ENCODE peak calls at places on chromosomes 6 and 20, in nine cellular contexts. R is foreskin fibroblast; J is heart left ventricle; N is endothelial cell; E is CD4-positive, alpha-beta T cell; Z is type B pancreatic cell; K is AG09309; M is neural progenitor cell; T is mammary epithelial cell. X is an unnamed sample.

GRCh38 chr6:37851997-37852524 is 32.5 kb downstream of the ZFAND3 start:
- DNase-seq in R (no peak), J (no peak), N (no peak), E (no peak), Z (no peak), K (no peak), M (no peak), T (peak), X (no peak)

GRCh38 chr6:156795825-156796224 is 18.6 kb downstream of the ARID1B start:
- DNase-seq in R (no peak), J (peak), N (no peak), E (no peak), Z (no peak), K (no peak), M (no peak), T (peak), X (no peak)

GRCh38 chr6:52361945-52362442 is at the start of gene PAQR8:
- DNase-seq in R (peak), J (peak), N (peak), E (peak), Z (peak), K (no peak), M (peak), T (peak), X (peak)

GRCh38 chr6:105177521-105177920 is 2.3 kb downstream of the POPDC3 start:
- DNase-seq in R (no peak), J (no peak), N (no peak), E (no peak), Z (no peak), K (no peak), M (no peak), T (no peak), X (no peak)

GRCh38 chr20:44070139-44070900 is 116.7 kb downstream of the JPH2 start:
- DNase-seq in R (no peak), J (no peak), N (no peak), E (peak), Z (no peak), K (no peak), M (no peak), T (no peak), X (peak)

GRCh38 chr6:161498359-161498758 is 224.5 kb upstream of the AGPAT4 start:
- DNase-seq in R (peak), J (no peak), N (peak), E (no peak), Z (no peak), K (no peak), M (peak), T (peak), X (no peak)

GRCh38 chr6:107490568-107491058 is 696 bp downstream of the SOBP start:
- DNase-seq in R (no peak), J (peak), N (peak), E (no peak), Z (no peak), K (no peak), M (no peak), T (no peak), X (no peak)

GRCh38 chr6:26240157-26240980 is 124.6 kb upstream of the BTN3A2 start:
- DNase-seq in R (peak), J (peak), N (peak), E (peak), Z (no peak), K (no peak), M (peak), T (peak), X (no peak)

GRCh38 chr6:156848533-156848932 is 71.4 kb downstream of the ARID1B start:
- DNase-seq in R (no peak), J (peak), N (no peak), E (no peak), Z (no peak), K (no peak), M (peak), T (no peak), X (no peak)

GRCh38 chr20:60559462-60559861 is 601.2 kb downstream of the CDH26 start:
- DNase-seq in R (no peak), J (no peak), N (no peak), E (no peak), Z (no peak), K (no peak), M (peak), T (no peak), X (no peak)

GRCh38 chr6:53718597-53719460 is 53.3 kb upstream of the KLHL31 start:
- DNase-seq in R (peak), J (no peak), N (peak), E (no peak), Z (no peak), K (peak), M (peak), T (peak), X (no peak)

GRCh38 chr20:33896509-33896908 is 85.4 kb downstream of the CHMP4B start:
- DNase-seq in R (peak), J (no peak), N (no peak), E (no peak), Z (no peak), K (no peak), M (no peak), T (no peak), X (no peak)

GRCh38 chr6:35318200-35318844 is 20.7 kb downstream of the DEF6 start:
- DNase-seq in R (peak), J (peak), N (peak), E (no peak), Z (peak), K (no peak), M (peak), T (no peak), X (peak)

GRCh38 chr6:11008821-11009220 is 35.3 kb downstream of the ELOVL2 start:
- DNase-seq in R (no peak), J (no peak), N (no peak), E (no peak), Z (no peak), K (peak), M (no peak), T (no peak), X (no peak)

GRCh38 chr6:157514659-157515496 is 133.9 kb downstream of the ZDHHC14 start:
- DNase-seq in R (peak), J (no peak), N (no peak), E (no peak), Z (no peak), K (peak), M (no peak), T (peak), X (peak)

GRCh38 chr20:59787186-59787890 is 146.1 kb downstream of the SYCP2 start:
- DNase-seq in R (no peak), J (no peak), N (no peak), E (no peak), Z (peak), K (no peak), M (no peak), T (no peak), X (peak)

GRCh38 chr6:30881392-30881986 is 2.8 kb upstream of the DDR1 start:
- DNase-seq in R (no peak), J (no peak), N (no peak), E (no peak), Z (no peak), K (no peak), M (peak), T (no peak), X (no peak)

GRCh38 chr20:8646716-8647115 is 422.2 kb upstream of the PLCB4 start:
- DNase-seq in R (peak), J (no peak), N (no peak), E (no peak), Z (no peak), K (peak), M (no peak), T (peak), X (no peak)

GRCh38 chr6:160421854-160422253 is 73.7 kb downstream of the SLC22A3 start:
- DNase-seq in R (no peak), J (peak), N (no peak), E (no peak), Z (no peak), K (no peak), M (no peak), T (no peak), X (no peak)

GRCh38 chr6:53615633-53616449 is 49.7 kb downstream of the KLHL31 start:
- DNase-seq in R (peak), J (no peak), N (no peak), E (no peak), Z (no peak), K (no peak), M (no peak), T (peak), X (no peak)

GRCh38 chr20:17949899-17950298 is 18.7 kb downstream of the SNX5 start:
- DNase-seq in R (no peak), J (no peak), N (no peak), E (no peak), Z (no peak), K (no peak), M (no peak), T (no peak), X (no peak)

GRCh38 chr6:77633993-77634392 is 18.8 kb upstream of the MEI4 start:
- DNase-seq in R (no peak), J (no peak), N (no peak), E (no peak), Z (no peak), K (no peak), M (no peak), T (no peak), X (no peak)

GRCh38 chr6:167299641-167300308 is 8.7 kb downstream of the UNC93A start:
- DNase-seq in R (no peak), J (no peak), N (no peak), E (no peak), Z (no peak), K (no peak), M (no peak), T (no peak), X (no peak)

GRCh38 chr20:6480328-6481030 is 287.0 kb upstream of the BMP2 start:
- DNase-seq in R (no peak), J (no peak), N (no peak), E (no peak), Z (no peak), K (no peak), M (no peak), T (no peak), X (no peak)

GRCh38 chr20:37969949-37970855 is 63.1 kb downstream of the TTI1 start:
- DNase-seq in R (no peak), J (no peak), N (no peak), E (no peak), Z (no peak), K (no peak), M (no peak), T (peak), X (no peak)

GRCh38 chr20:41261790-41262717 is 55.5 kb downstream of the ZHX3 start:
- DNase-seq in R (no peak), J (no peak), N (no peak), E (no peak), Z (no peak), K (no peak), M (no peak), T (peak), X (no peak)

GRCh38 chr6:36920546-36920945 is 34.0 kb upstream of the PI16 start:
- DNase-seq in R (no peak), J (no peak), N (no peak), E (no peak), Z (no peak), K (peak), M (no peak), T (no peak), X (no peak)

GRCh38 chr6:31483392-31483791 is 14.6 kb upstream of the MICB start:
- DNase-seq in R (no peak), J (no peak), N (no peak), E (no peak), Z (no peak), K (no peak), M (no peak), T (no peak), X (no peak)

GRCh38 chr6:110368268-110368667 is 10.1 kb upstream of the METTL24 start:
- DNase-seq in R (no peak), J (no peak), N (no peak), E (no peak), Z (no peak), K (no peak), M (peak), T (no peak), X (no peak)

GRCh38 chr20:56628873-56629463 is at the start of gene TFAP2C:
- DNase-seq in R (peak), J (peak), N (peak), E (no peak), Z (peak), K (no peak), M (peak), T (peak), X (peak)

GRCh38 chr6:39849764-39850163 is 57.6 kb downstream of the DAAM2 start:
- DNase-seq in R (no peak), J (no peak), N (no peak), E (no peak), Z (no peak), K (no peak), M (no peak), T (no peak), X (no peak)

GRCh38 chr6:130063806-130064205 is 45.4 kb downstream of the L3MBTL3 start:
- DNase-seq in R (no peak), J (no peak), N (no peak), E (no peak), Z (no peak), K (no peak), M (no peak), T (no peak), X (no peak)

GRCh38 chr6:107629545-107630147 is 139.7 kb downstream of the SOBP start:
- DNase-seq in R (no peak), J (no peak), N (no peak), E (no peak), Z (no peak), K (no peak), M (no peak), T (no peak), X (no peak)

GRCh38 chr6:8589941-8590676 is 154.8 kb upstream of the SLC35B3 start:
- DNase-seq in R (no peak), J (no peak), N (no peak), E (no peak), Z (no peak), K (no peak), M (peak), T (no peak), X (no peak)

GRCh38 chr6:40295251-40295949 is 291.8 kb downstream of the LRFN2 start:
- DNase-seq in R (no peak), J (no peak), N (no peak), E (no peak), Z (no peak), K (no peak), M (no peak), T (peak), X (no peak)

GRCh38 chr20:15708984-15709598 is 864.2 kb downstream of the KIF16B start:
- DNase-seq in R (no peak), J (peak), N (peak), E (no peak), Z (no peak), K (no peak), M (peak), T (no peak), X (no peak)

GRCh38 chr20:50064640-50065615 is 48.0 kb downstream of the UBE2V1 start:
- DNase-seq in R (no peak), J (no peak), N (no peak), E (no peak), Z (no peak), K (no peak), M (no peak), T (no peak), X (no peak)

GRCh38 chr6:137856138-137856898 is 10.7 kb upstream of the TNFAIP3 start:
- DNase-seq in R (no peak), J (no peak), N (no peak), E (no peak), Z (no peak), K (no peak), M (no peak), T (no peak), X (no peak)

DNA sequence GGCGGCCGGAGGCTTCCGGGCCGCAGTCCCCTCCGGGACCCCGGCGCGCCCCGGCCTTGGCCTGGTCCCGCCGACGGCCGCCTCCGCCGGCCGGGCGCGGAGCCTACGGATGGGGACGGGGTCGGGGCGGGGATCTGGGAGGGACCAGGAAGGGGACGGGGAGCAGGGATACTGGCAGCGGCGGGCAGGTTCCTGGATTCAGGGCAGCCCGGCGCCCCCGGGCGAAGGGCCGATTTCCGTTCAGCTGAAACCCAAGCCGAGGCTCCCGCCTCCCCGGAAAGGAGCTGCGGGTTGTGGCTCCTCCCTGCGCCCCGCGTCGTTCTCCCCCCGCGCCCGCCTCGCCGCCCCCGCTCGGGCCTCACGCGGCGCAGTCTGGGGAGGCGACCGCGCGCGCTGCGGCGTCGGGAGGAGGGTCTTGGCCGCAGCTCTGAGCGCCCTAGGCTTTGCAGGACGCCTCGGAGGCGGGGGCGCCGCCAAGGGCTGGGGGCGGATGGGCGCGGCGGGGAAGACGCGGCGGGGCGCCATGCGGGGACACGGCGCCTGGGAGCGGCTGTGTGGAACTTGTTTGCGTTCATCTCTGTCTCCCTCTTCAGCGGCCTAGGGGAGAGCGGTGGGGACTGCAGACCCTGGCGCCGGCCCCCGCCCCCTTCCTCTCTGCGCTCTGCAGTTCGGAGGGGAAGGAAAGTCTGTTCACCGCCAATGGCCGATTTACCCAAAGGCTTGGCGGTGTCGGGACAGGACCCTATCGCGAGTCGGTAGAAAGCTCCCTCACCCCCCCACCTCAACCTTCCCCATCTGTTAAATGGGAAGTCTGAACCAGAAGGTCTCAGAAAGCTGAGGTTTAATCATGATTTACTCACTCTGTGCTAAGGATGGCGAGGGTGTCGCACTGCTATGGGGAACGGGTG is 22.7 kb upstream of the TMEM181 start:
- DNase-seq in R (peak), J (peak), N (peak), E (no peak), Z (no peak), K (no peak), M (peak), T (peak), X (no peak)
- TF ChIP-seq CTCF in R (no peak), J (no peak), N (no peak), E (no peak), Z (peak), K (no peak), M (no peak), T (no peak), X (no peak)

GRCh38 chr6:12311106-12311505 is 20.9 kb downstream of the EDN1 start:
- DNase-seq in R (no peak), J (no peak), N (no peak), E (no peak), Z (no peak), K (no peak), M (no peak), T (peak), X (no peak)
- TF ChIP-seq CTCF in R (no peak), J (no peak), N (no peak), E (no peak), Z (no peak), K (peak), M (no peak), T (no peak), X (no peak)

GRCh38 chr6:158559895-158560786 is at the start of gene TMEM181:
- DNase-seq in R (peak), J (peak), N (peak), E (peak), Z (peak), K (peak), M (peak), T (peak), X (peak)
- TF ChIP-seq CTCF in R (no peak), J (no peak), N (no peak), E (no peak), Z (peak), K (no peak), M (peak), T (no peak), X (no peak)

DNA sequence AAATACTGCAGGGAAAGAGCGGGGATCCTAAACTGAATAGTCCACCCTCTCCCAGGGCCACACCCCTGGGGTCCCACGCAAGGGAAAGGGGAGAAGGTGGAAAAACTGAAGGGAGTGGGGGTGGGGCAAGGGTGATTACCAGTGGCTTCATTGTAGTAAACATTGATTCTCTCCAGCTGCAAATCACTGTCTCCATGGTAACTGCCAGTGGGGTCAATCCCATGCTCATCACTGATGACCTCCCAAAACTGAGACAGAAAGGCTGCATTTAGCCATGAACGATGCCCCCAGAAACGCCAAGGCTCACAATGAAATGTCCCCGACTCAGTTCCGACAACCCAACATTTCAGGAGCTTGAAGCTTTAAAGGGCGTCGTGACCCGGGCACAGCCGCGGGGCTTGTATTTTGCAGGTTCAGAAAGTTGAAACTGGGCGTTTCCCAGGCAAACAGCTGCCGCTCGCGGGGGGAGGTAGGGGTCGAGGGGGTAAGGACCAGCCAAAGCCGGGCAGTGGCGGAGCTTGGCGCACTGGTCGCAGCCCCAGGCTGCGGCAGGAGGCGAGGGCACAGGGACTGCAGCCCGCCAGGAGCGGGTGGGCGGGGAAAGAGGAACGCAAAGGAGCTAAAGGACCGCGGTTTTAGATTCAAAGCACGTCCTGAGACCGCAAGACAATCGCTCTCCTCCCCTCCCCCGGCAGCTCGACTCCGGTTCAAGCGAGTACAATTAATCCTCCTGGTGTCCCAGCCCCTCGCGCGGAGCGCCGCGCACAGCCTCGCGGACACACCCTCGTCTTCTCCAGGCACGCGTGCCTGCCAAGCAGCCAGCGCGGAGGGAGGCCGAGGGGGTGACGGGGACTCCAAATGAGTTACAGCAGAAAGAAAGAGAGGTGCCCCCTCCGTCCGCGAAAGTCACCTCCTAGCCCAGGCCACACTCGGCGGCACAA is 761 bp downstream of the TUBB2B start:
- DNase-seq in R (no peak), J (peak), N (peak), E (no peak), Z (peak), K (no peak), M (peak), T (no peak), X (no peak)
- TF ChIP-seq CTCF in R (no peak), J (no peak), N (no peak), E (no peak), Z (no peak), K (no peak), M (no peak), T (no peak), X (no peak)

DNA sequence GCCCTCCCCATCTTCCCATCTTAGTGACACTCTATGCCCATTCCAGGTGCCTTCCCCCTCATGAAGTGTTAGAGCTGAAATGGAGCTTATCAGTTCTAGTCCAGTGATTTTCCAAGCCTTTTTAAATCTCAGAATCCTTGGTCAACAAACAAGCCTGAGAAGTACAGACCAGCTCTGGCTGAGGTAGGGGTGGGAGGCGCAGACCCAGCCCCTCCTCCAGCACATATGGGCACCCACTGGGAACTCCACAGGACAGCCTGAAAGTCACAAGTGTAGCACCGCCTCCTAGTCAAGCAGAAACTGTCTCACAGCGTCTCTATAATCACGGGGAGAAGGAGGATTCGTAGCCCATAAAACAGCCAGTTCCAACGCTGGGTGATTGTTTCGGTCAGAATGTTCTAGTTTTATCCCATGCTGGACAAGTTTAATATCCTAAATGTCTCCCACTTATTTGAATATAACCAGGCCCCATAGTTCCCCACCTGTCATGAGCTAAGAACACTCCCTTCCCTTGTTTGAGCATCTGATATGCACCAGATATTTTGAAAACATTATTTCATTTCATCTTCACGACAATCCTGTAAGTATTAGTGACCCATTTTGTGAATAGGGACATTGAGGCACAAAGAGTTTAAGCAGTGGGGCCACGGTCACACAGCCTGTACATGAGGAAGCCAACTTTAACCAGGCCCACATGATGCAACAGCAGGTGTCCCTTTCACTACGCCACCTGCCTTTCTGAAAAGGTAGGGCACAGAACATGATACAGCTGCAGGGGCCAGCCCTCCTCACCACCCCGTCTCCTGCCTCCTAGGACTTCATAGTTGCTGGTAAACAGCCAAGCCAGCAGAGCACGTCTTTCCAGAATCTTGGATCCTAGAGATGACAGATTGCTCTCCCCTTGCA is 40.1 kb downstream of the TRAF3IP2 start:
- DNase-seq in R (no peak), J (no peak), N (no peak), E (no peak), Z (no peak), K (no peak), M (no peak), T (no peak), X (no peak)
- TF ChIP-seq CTCF in R (no peak), J (no peak), N (peak), E (no peak), Z (peak), K (peak), M (peak), T (peak), X (no peak)